ENCODE peak calls at places on chromosomes 6 and 20, in nine cellular contexts. One of them, this sample, is unnamed.

GRCh38 chr20:64145458-64146300 is 18.6 kb upstream of the MYT1 start:
- DNase-seq in fibroblast of lung: no peak
- DNase-seq in IMR-90: no peak
- DNase-seq in heart left ventricle: peak
- DNase-seq in PC-9: no peak
- DNase-seq in Panc1: no peak
- DNase-seq in fibroblast of villous mesenchyme: no peak
- DNase-seq in pancreas: no peak
- DNase-seq in AG04449: no peak
- DNase-seq in this sample: no peak

GRCh38 chr20:48687097-48687800 is 140.6 kb downstream of the PREX1 start:
- DNase-seq in fibroblast of lung: no peak
- DNase-seq in IMR-90: no peak
- DNase-seq in heart left ventricle: no peak
- DNase-seq in PC-9: no peak
- DNase-seq in Panc1: no peak
- DNase-seq in fibroblast of villous mesenchyme: no peak
- DNase-seq in pancreas: no peak
- DNase-seq in AG04449: no peak
- DNase-seq in this sample: no peak

GRCh38 chr20:34215711-34216381 is 25.4 kb upstream of the ASIP start:
- DNase-seq in fibroblast of lung: peak
- DNase-seq in IMR-90: peak
- DNase-seq in heart left ventricle: peak
- DNase-seq in PC-9: peak
- DNase-seq in Panc1: no peak
- DNase-seq in fibroblast of villous mesenchyme: peak
- DNase-seq in pancreas: peak
- DNase-seq in AG04449: no peak
- DNase-seq in this sample: no peak

GRCh38 chr6:108009894-108010293 is 51.9 kb upstream of the SEC63 start:
- DNase-seq in fibroblast of lung: no peak
- DNase-seq in IMR-90: no peak
- DNase-seq in heart left ventricle: no peak
- DNase-seq in PC-9: no peak
- DNase-seq in Panc1: no peak
- DNase-seq in fibroblast of villous mesenchyme: no peak
- DNase-seq in pancreas: no peak
- DNase-seq in AG04449: no peak
- DNase-seq in this sample: no peak

GRCh38 chr6:6913346-6913745 is 194.4 kb upstream of the RREB1 start:
- DNase-seq in fibroblast of lung: no peak
- DNase-seq in IMR-90: no peak
- DNase-seq in heart left ventricle: no peak
- DNase-seq in PC-9: no peak
- DNase-seq in Panc1: no peak
- DNase-seq in fibroblast of villous mesenchyme: no peak
- DNase-seq in pancreas: no peak
- DNase-seq in AG04449: no peak
- DNase-seq in this sample: no peak

GRCh38 chr6:103675807-103676406 is 1183.8 kb downstream of the HACE1 start:
- DNase-seq in fibroblast of lung: no peak
- DNase-seq in IMR-90: no peak
- DNase-seq in heart left ventricle: no peak
- DNase-seq in PC-9: no peak
- DNase-seq in Panc1: no peak
- DNase-seq in fibroblast of villous mesenchyme: peak
- DNase-seq in pancreas: no peak
- DNase-seq in AG04449: no peak
- DNase-seq in this sample: no peak

GRCh38 chr20:14709439-14709838 is 372.0 kb upstream of the FLRT3 start:
- DNase-seq in fibroblast of lung: no peak
- DNase-seq in IMR-90: no peak
- DNase-seq in heart left ventricle: no peak
- DNase-seq in PC-9: no peak
- DNase-seq in Panc1: no peak
- DNase-seq in fibroblast of villous mesenchyme: no peak
- DNase-seq in pancreas: no peak
- DNase-seq in AG04449: no peak
- DNase-seq in this sample: no peak

GRCh38 chr6:90719321-90720195 is 132.7 kb upstream of the MAP3K7 start:
- DNase-seq in fibroblast of lung: no peak
- DNase-seq in IMR-90: no peak
- DNase-seq in heart left ventricle: no peak
- DNase-seq in PC-9: no peak
- DNase-seq in Panc1: no peak
- DNase-seq in fibroblast of villous mesenchyme: no peak
- DNase-seq in pancreas: no peak
- DNase-seq in AG04449: no peak
- DNase-seq in this sample: no peak

GRCh38 chr6:137776786-137777185 is 90.3 kb upstream of the TNFAIP3 start:
- DNase-seq in fibroblast of lung: peak
- DNase-seq in IMR-90: peak
- DNase-seq in heart left ventricle: no peak
- DNase-seq in PC-9: no peak
- DNase-seq in Panc1: no peak
- DNase-seq in fibroblast of villous mesenchyme: peak
- DNase-seq in pancreas: no peak
- DNase-seq in AG04449: no peak
- DNase-seq in this sample: no peak

GRCh38 chr6:127290391-127290963 is 23.8 kb downstream of the RNF146 start:
- DNase-seq in fibroblast of lung: no peak
- DNase-seq in IMR-90: no peak
- DNase-seq in heart left ventricle: no peak
- DNase-seq in PC-9: no peak
- DNase-seq in Panc1: no peak
- DNase-seq in fibroblast of villous mesenchyme: no peak
- DNase-seq in pancreas: no peak
- DNase-seq in AG04449: no peak
- DNase-seq in this sample: no peak

GRCh38 chr6:88360203-88360797 is 194.2 kb upstream of the CNR1 start:
- DNase-seq in fibroblast of lung: peak
- DNase-seq in IMR-90: no peak
- DNase-seq in heart left ventricle: no peak
- DNase-seq in PC-9: no peak
- DNase-seq in Panc1: no peak
- DNase-seq in fibroblast of villous mesenchyme: peak
- DNase-seq in pancreas: no peak
- DNase-seq in AG04449: no peak
- DNase-seq in this sample: no peak

GRCh38 chr20:46260936-46261454 is 47.3 kb downstream of the CDH22 start:
- DNase-seq in fibroblast of lung: no peak
- DNase-seq in IMR-90: no peak
- DNase-seq in heart left ventricle: no peak
- DNase-seq in PC-9: no peak
- DNase-seq in Panc1: no peak
- DNase-seq in fibroblast of villous mesenchyme: no peak
- DNase-seq in pancreas: no peak
- DNase-seq in AG04449: no peak
- DNase-seq in this sample: no peak

GRCh38 chr6:46746691-46747090 is at the start of gene ANKRD66:
- DNase-seq in fibroblast of lung: no peak
- DNase-seq in IMR-90: no peak
- DNase-seq in heart left ventricle: no peak
- DNase-seq in PC-9: no peak
- DNase-seq in Panc1: no peak
- DNase-seq in fibroblast of villous mesenchyme: no peak
- DNase-seq in pancreas: no peak
- DNase-seq in AG04449: no peak
- DNase-seq in this sample: no peak

GRCh38 chr6:3226422-3227362 is 761 bp downstream of the TUBB2B start:
- DNase-seq in fibroblast of lung: no peak
- DNase-seq in IMR-90: no peak
- DNase-seq in heart left ventricle: no peak
- DNase-seq in PC-9: peak
- DNase-seq in Panc1: no peak
- DNase-seq in fibroblast of villous mesenchyme: peak
- DNase-seq in pancreas: no peak
- DNase-seq in AG04449: no peak
- DNase-seq in this sample: no peak

GRCh38 chr20:43243672-43244269 is 54.1 kb upstream of the PTPRT start:
- DNase-seq in fibroblast of lung: no peak
- DNase-seq in IMR-90: no peak
- DNase-seq in heart left ventricle: no peak
- DNase-seq in PC-9: peak
- DNase-seq in Panc1: no peak
- DNase-seq in fibroblast of villous mesenchyme: no peak
- DNase-seq in pancreas: no peak
- DNase-seq in AG04449: no peak
- DNase-seq in this sample: no peak

GRCh38 chr6:135673671-135674309 is 176.2 kb upstream of the AHI1 start:
- DNase-seq in fibroblast of lung: peak
- DNase-seq in IMR-90: peak
- DNase-seq in heart left ventricle: no peak
- DNase-seq in PC-9: no peak
- DNase-seq in Panc1: no peak
- DNase-seq in fibroblast of villous mesenchyme: peak
- DNase-seq in pancreas: no peak
- DNase-seq in AG04449: no peak
- DNase-seq in this sample: peak

GRCh38 chr6:160379464-160379863 is 31.3 kb downstream of the SLC22A3 start:
- DNase-seq in fibroblast of lung: peak
- DNase-seq in IMR-90: peak
- DNase-seq in heart left ventricle: no peak
- DNase-seq in PC-9: no peak
- DNase-seq in Panc1: no peak
- DNase-seq in fibroblast of villous mesenchyme: peak
- DNase-seq in pancreas: no peak
- DNase-seq in AG04449: no peak
- DNase-seq in this sample: peak

GRCh38 chr20:63151554-63152321 is 64.2 kb downstream of the YTHDF1 start:
- DNase-seq in fibroblast of lung: peak
- DNase-seq in IMR-90: peak
- DNase-seq in heart left ventricle: peak
- DNase-seq in PC-9: no peak
- DNase-seq in Panc1: no peak
- DNase-seq in fibroblast of villous mesenchyme: peak
- DNase-seq in pancreas: no peak
- DNase-seq in AG04449: no peak
- DNase-seq in this sample: no peak

GRCh38 chr6:21278078-21278790 is 315.3 kb upstream of the SOX4 start:
- DNase-seq in fibroblast of lung: peak
- DNase-seq in IMR-90: no peak
- DNase-seq in heart left ventricle: peak
- DNase-seq in PC-9: no peak
- DNase-seq in Panc1: no peak
- DNase-seq in fibroblast of villous mesenchyme: peak
- DNase-seq in pancreas: no peak
- DNase-seq in AG04449: no peak
- DNase-seq in this sample: peak

GRCh38 chr20:11952621-11953020 is 34.9 kb downstream of the BTBD3 start:
- DNase-seq in fibroblast of lung: peak
- DNase-seq in IMR-90: peak
- DNase-seq in heart left ventricle: no peak
- DNase-seq in PC-9: no peak
- DNase-seq in Panc1: no peak
- DNase-seq in fibroblast of villous mesenchyme: no peak
- DNase-seq in pancreas: no peak
- DNase-seq in AG04449: no peak
- DNase-seq in this sample: no peak

GRCh38 chr20:64116541-64117423 is 9.4 kb upstream of the NPBWR2 start:
- DNase-seq in fibroblast of lung: no peak
- DNase-seq in IMR-90: no peak
- DNase-seq in heart left ventricle: no peak
- DNase-seq in PC-9: no peak
- DNase-seq in Panc1: no peak
- DNase-seq in fibroblast of villous mesenchyme: no peak
- DNase-seq in pancreas: no peak
- DNase-seq in AG04449: no peak
- DNase-seq in this sample: no peak

GRCh38 chr20:8803065-8803464 is 265.8 kb upstream of the PLCB4 start:
- DNase-seq in fibroblast of lung: no peak
- DNase-seq in IMR-90: no peak
- DNase-seq in heart left ventricle: no peak
- DNase-seq in PC-9: no peak
- DNase-seq in Panc1: no peak
- DNase-seq in fibroblast of villous mesenchyme: no peak
- DNase-seq in pancreas: no peak
- DNase-seq in AG04449: no peak
- DNase-seq in this sample: no peak

GRCh38 chr6:134517145-134517658 is 199.3 kb upstream of the SGK1 start:
- DNase-seq in fibroblast of lung: peak
- DNase-seq in IMR-90: peak
- DNase-seq in heart left ventricle: peak
- DNase-seq in PC-9: peak
- DNase-seq in Panc1: no peak
- DNase-seq in fibroblast of villous mesenchyme: peak
- DNase-seq in pancreas: peak
- DNase-seq in AG04449: no peak
- DNase-seq in this sample: peak
- H3K4me3 ChIP-seq in fibroblast of lung: no peak
- H3K4me3 ChIP-seq in IMR-90: no peak
- H3K4me3 ChIP-seq in heart left ventricle: peak
- H3K4me3 ChIP-seq in PC-9: no peak
- H3K4me3 ChIP-seq in Panc1: peak
- H3K4me3 ChIP-seq in fibroblast of villous mesenchyme: peak
- H3K4me3 ChIP-seq in pancreas: no peak
- H3K4me3 ChIP-seq in AG04449: no peak
- H3K4me3 ChIP-seq in this sample: peak

GRCh38 chr20:58198384-58198783 is 30.1 kb downstream of the ANKRD60 start:
- DNase-seq in fibroblast of lung: no peak
- DNase-seq in IMR-90: no peak
- DNase-seq in heart left ventricle: no peak
- DNase-seq in PC-9: no peak
- DNase-seq in Panc1: no peak
- DNase-seq in fibroblast of villous mesenchyme: no peak
- DNase-seq in pancreas: no peak
- DNase-seq in AG04449: no peak
- DNase-seq in this sample: no peak
- TF ChIP-seq CTCF in fibroblast of lung: no peak
- TF ChIP-seq CTCF in IMR-90: no peak
- TF ChIP-seq CTCF in heart left ventricle: no peak
- TF ChIP-seq CTCF in PC-9: no peak
- TF ChIP-seq CTCF in Panc1: no peak
- TF ChIP-seq CTCF in fibroblast of villous mesenchyme: no peak
- TF ChIP-seq CTCF in pancreas: no peak
- TF ChIP-seq CTCF in AG04449: no peak
- TF ChIP-seq CTCF in this sample: no peak

GRCh38 chr20:32427996-32428395 is 69.9 kb downstream of the ASXL1 start:
- DNase-seq in fibroblast of lung: no peak
- DNase-seq in IMR-90: no peak
- DNase-seq in heart left ventricle: no peak
- DNase-seq in PC-9: no peak
- DNase-seq in Panc1: no peak
- DNase-seq in fibroblast of villous mesenchyme: no peak
- DNase-seq in pancreas: no peak
- DNase-seq in AG04449: no peak
- DNase-seq in this sample: no peak
- H3K4me3 ChIP-seq in fibroblast of lung: no peak
- H3K4me3 ChIP-seq in IMR-90: no peak
- H3K4me3 ChIP-seq in heart left ventricle: no peak
- H3K4me3 ChIP-seq in PC-9: no peak
- H3K4me3 ChIP-seq in Panc1: no peak
- H3K4me3 ChIP-seq in fibroblast of villous mesenchyme: no peak
- H3K4me3 ChIP-seq in pancreas: no peak
- H3K4me3 ChIP-seq in AG04449: no peak
- H3K4me3 ChIP-seq in this sample: no peak

DNA sequence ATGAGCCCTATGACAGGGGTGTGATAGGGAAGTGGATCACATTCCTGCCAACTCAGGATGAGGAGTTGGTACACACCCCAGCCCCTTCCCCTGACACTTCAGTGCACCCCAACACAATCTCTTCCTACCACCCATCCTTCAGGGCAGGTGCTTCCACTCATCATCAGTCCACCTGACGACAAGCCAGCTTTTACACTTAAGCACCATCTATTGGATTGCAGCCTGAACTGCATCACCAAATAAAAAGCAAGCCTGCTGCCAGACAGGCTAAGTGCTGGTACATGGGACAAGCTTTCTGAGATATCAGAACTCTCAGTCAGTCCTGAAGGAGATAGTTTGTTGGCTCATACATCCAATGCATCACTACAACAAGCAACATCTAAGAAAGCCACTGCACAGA is 69.0 kb upstream of the TMEM200A start:
- DNase-seq in fibroblast of lung: no peak
- DNase-seq in IMR-90: no peak
- DNase-seq in heart left ventricle: no peak
- DNase-seq in PC-9: no peak
- DNase-seq in Panc1: no peak
- DNase-seq in fibroblast of villous mesenchyme: no peak
- DNase-seq in pancreas: no peak
- DNase-seq in AG04449: no peak
- DNase-seq in this sample: no peak
- TF ChIP-seq CTCF in fibroblast of lung: no peak
- TF ChIP-seq CTCF in IMR-90: no peak
- TF ChIP-seq CTCF in heart left ventricle: no peak
- TF ChIP-seq CTCF in PC-9: peak
- TF ChIP-seq CTCF in Panc1: no peak
- TF ChIP-seq CTCF in fibroblast of villous mesenchyme: no peak
- TF ChIP-seq CTCF in pancreas: no peak
- TF ChIP-seq CTCF in AG04449: no peak
- TF ChIP-seq CTCF in this sample: no peak

This sample was measured in AG09309.